ENCODE peak calls at places on chromosomes 16 and 17, in seven cellular contexts. N, M, T, S, Q, V and L are unnamed samples.

GRCh38 chr16:69917739-69918138 is 33.4 kb upstream of the CLEC18A start:
- DNase-seq in M (peak; percentile 98), Q (no peak), T (no peak), S (peak; percentile 35), N (no peak), V (no peak), L (no peak)

GRCh38 chr16:23391381-23392222 is 61.4 kb downstream of the COG7 start:
- DNase-seq in V (no peak), N (no peak), T (no peak), M (no peak), Q (peak; percentile 41), S (no peak), L (no peak)

GRCh38 chr17:19268611-19269010 is 31.4 kb downstream of the EPN2 start:
- DNase-seq in V (no peak), Q (no peak), S (no peak), M (no peak), N (no peak), T (no peak), L (no peak)

GRCh38 chr16:86396318-86396882 is 113.9 kb upstream of the FOXF1 start:
- DNase-seq in M (peak; percentile 88), V (no peak), T (no peak), S (no peak), N (no peak), Q (no peak), L (no peak)

GRCh38 chr17:50909765-50910661 is 43.9 kb upstream of the TOB1 start:
- DNase-seq in S (no peak), Q (no peak), M (no peak), V (no peak), N (no peak), T (peak; percentile 68), L (no peak)

GRCh38 chr16:28503470-28504259 is 3.0 kb downstream of the IL27 start:
- DNase-seq in N (no peak), V (no peak), T (no peak), Q (no peak), S (no peak), M (no peak), L (no peak)

GRCh38 chr16:89507219-89507833 is 877 bp upstream of the SPG7 start:
- DNase-seq in S (no peak), T (no peak), N (no peak), M (no peak), Q (no peak), V (no peak), L (no peak)

GRCh38 chr16:31712064-31712540 is 161.5 kb upstream of the ZNF267 start:
- DNase-seq in Q (no peak), M (no peak), N (no peak), S (no peak), V (no peak), T (no peak), L (no peak)

GRCh38 chr16:29729116-29729521 is 16.7 kb downstream of the C16orf54 start:
- DNase-seq in T (peak; percentile 49), S (peak; percentile 14), M (peak; percentile 47), V (peak; percentile 7), N (no peak), Q (no peak), L (peak; percentile 23)

GRCh38 chr16:54094641-54095040 is 191.9 kb downstream of the IRX3 start:
- DNase-seq in S (no peak), M (no peak), Q (no peak), T (no peak), V (no peak), N (no peak), L (no peak)

GRCh38 chr16:72092832-72093447 is 480 bp downstream of the TXNL4B start:
- DNase-seq in Q (peak; percentile 77), V (no peak), N (no peak), S (no peak), M (peak; percentile 78), T (peak; percentile 52), L (no peak)

GRCh38 chr16:57694556-57695377 is at the start of gene DRC7:
- DNase-seq in T (peak; percentile 92), V (peak; percentile 33), S (peak; percentile 39), Q (peak; percentile 83), N (no peak), M (peak; percentile 30), L (peak; percentile 29)

GRCh38 chr17:864315-864714 is 82.2 kb downstream of the MRM3 start:
- DNase-seq in Q (no peak), S (no peak), M (no peak), T (no peak), N (no peak), V (no peak), L (no peak)

GRCh38 chr17:65530985-65531507 is 30.4 kb downstream of the AXIN2 start:
- DNase-seq in S (peak; percentile 32), N (no peak), Q (peak; percentile 27), V (no peak), M (peak; percentile 79), T (no peak), L (peak; percentile 26)

GRCh38 chr17:16926591-16927451 is 45.1 kb downstream of the TNFRSF13B start:
- DNase-seq in N (no peak), S (no peak), Q (peak; percentile 68), T (no peak), M (no peak), V (peak; percentile 79), L (no peak)

GRCh38 chr17:4940625-4941021 is 555 bp downstream of the RNF167 start:
- DNase-seq in Q (peak; percentile 91), T (peak; percentile 59), M (no peak), N (no peak), S (no peak), V (no peak), L (no peak)

GRCh38 chr17:39591958-39592954 is 15.5 kb downstream of the NEUROD2 start:
- DNase-seq in S (peak; percentile 44), N (peak; percentile 26), M (peak; percentile 43), Q (no peak), T (peak; percentile 62), V (no peak), L (no peak)

GRCh38 chr17:68707032-68707431 is 105.9 kb upstream of the FAM20A start:
- DNase-seq in S (no peak), Q (no peak), V (no peak), N (no peak), M (peak; percentile 93), T (no peak), L (no peak)

GRCh38 chr17:72901098-72901497 is 191.4 kb downstream of the SLC39A11 start:
- DNase-seq in N (no peak), Q (no peak), V (no peak), T (no peak), S (no peak), M (no peak), L (no peak)

GRCh38 chr17:68198931-68199836 is 48.7 kb upstream of the AMZ2 start:
- DNase-seq in M (no peak), V (no peak), N (no peak), T (no peak), Q (peak; percentile 86), S (no peak), L (no peak)

GRCh38 chr16:63695347-63695746 is 1426.5 kb downstream of the CDH11 start:
- DNase-seq in Q (no peak), N (no peak), T (no peak), V (no peak), S (no peak), M (no peak), L (no peak)